ENCODE peak calls at places on chromosome 5, in four cellular contexts. M is A549, R is H1, X is HepG2. Q is an unnamed sample.

GRCh38 chr5:77616920-77617319 is 21.6 kb downstream of the OTP start:
- DNase-seq in X (no peak), R (no peak), M (no peak), Q (no peak)

GRCh38 chr5:10674582-10674981 is 86.5 kb downstream of the DAP start:
- DNase-seq in X (no peak), M (no peak), R (no peak), Q (no peak)

GRCh38 chr5:101806410-101806809 is 489.7 kb downstream of the SLCO4C1 start:
- DNase-seq in X (no peak), R (no peak), M (no peak), Q (no peak)

GRCh38 chr5:133977161-133977787 is 8.8 kb upstream of the C5orf15 start:
- DNase-seq in X (peak; percentile 76), M (no peak), R (no peak), Q (no peak)

GRCh38 chr5:40784027-40784653 is 14.0 kb downstream of the PRKAA1 start:
- DNase-seq in X (peak; percentile 92), M (peak; percentile 56), R (no peak), Q (no peak)

GRCh38 chr5:132204330-132204729 is 23.3 kb downstream of the P4HA2 start:
- DNase-seq in R (no peak), X (no peak), M (no peak), Q (no peak)

GRCh38 chr5:138981131-138981530 is 106.0 kb upstream of the LRRTM2 start:
- DNase-seq in M (no peak), X (no peak), R (peak; percentile 23), Q (no peak)

GRCh38 chr5:133891390-133891789 is 77.0 kb downstream of the C5orf15 start:
- DNase-seq in X (no peak), M (no peak), R (no peak), Q (no peak)

GRCh38 chr5:57940236-57940635 is 457.6 kb upstream of the ACTBL2 start:
- DNase-seq in X (no peak), M (no peak), R (no peak), Q (no peak)

GRCh38 chr5:61330879-61331406 is 1.1 kb upstream of the ZSWIM6 start:
- DNase-seq in X (peak; percentile 31), R (peak; percentile 76), M (peak; percentile 82), Q (peak; percentile 17)

GRCh38 chr5:157915638-157916037 is 56.7 kb upstream of the CLINT1 start:
- DNase-seq in X (peak; percentile 17), M (peak; percentile 31), R (no peak), Q (no peak)

GRCh38 chr5:98588225-98588624 is 185.2 kb upstream of the RGMB start:
- DNase-seq in M (no peak), X (no peak), R (no peak), Q (no peak)

GRCh38 chr5:142613231-142613630 is 72.7 kb downstream of the FGF1 start:
- DNase-seq in X (no peak), R (no peak), M (no peak), Q (no peak)

GRCh38 chr5:38796000-38796738 is 49.6 kb upstream of the OSMR start:
- DNase-seq in X (no peak), M (no peak), R (no peak), Q (no peak)

DNA sequence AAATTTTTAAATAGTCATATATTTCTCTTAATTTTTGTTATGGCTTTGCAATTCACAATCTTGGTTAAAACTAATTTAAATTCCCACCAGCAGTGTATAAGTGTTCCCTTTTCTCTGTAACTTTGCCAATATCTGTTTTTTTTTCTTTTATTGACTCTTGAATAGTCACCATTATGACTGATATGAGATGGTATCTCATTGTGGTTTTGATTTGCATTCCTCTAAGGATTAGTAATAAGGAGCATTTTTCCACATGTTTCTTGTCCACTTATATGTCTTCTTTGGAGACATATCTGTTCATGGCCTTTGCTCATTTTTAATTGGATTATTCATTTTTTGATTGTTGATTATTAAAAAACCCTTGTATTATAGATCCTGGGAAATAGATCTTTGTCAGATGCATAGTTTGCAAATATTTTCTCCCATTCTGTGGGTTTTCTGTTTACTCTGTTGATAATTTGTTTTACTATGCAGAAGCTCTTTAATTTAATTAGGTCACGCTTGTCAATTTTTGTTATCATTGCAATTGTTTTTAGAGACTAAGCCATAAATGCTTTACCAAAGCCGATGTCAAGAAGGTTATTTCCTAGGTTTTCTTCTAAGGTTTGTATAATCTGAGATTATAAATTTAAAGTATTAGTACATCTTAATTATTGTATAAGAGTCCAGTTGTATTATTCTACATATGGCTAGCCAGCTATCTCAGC is 610.9 kb downstream of the CHSY3 start:
- DNase-seq in R (no peak), X (no peak), M (peak; percentile 60), Q (no peak)
- TF ChIP-seq PHF8 in R (no peak), X (no peak), M (no peak), Q (no peak)

GRCh38 chr5:176166427-176166826 is 71.8 kb upstream of the SIMC1 start:
- DNase-seq in X (no peak), R (no peak), M (no peak), Q (no peak)

GRCh38 chr5:176171171-176171760 is 67.0 kb upstream of the SIMC1 start:
- DNase-seq in X (no peak), R (no peak), M (no peak), Q (no peak)

GRCh38 chr5:176170084-176170483 is 68.1 kb upstream of the SIMC1 start:
- DNase-seq in X (no peak), M (no peak), R (no peak), Q (peak; percentile 20)

GRCh38 chr5:176169393-176170063 is 68.7 kb upstream of the SIMC1 start:
- DNase-seq in M (no peak), X (no peak), R (no peak), Q (no peak)

DNA sequence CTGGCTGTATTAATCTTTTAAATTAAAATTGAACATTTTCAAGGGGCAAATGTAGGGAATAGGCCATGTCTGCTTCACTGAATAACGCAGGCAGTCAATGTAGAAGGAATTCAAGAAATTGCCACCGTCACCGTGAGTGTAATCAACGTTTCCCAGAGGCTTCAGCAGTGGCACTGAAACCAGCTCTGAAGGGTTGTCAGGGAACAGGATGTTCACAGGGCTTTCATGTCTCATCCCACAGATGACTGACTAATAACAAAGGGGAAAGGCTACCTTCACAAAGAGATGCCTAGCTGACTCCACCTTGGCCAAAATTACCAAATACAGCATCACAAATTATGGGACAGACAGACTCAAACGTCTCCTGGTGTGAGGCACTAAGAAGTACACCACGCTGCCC is 70.4 kb upstream of the SIMC1 start:
- DNase-seq in X (no peak), M (no peak), R (no peak), Q (no peak)
- TF ChIP-seq PHF8 in X (no peak), M (no peak), R (no peak), Q (no peak)

GRCh38 chr5:124596595-124597388 is 149.6 kb downstream of the ZNF608 start:
- DNase-seq in R (no peak), M (peak; percentile 91), X (peak; percentile 89), Q (peak; percentile 40)
- TF ChIP-seq PHF8 in R (no peak), M (no peak), X (no peak), Q (no peak)

DNA sequence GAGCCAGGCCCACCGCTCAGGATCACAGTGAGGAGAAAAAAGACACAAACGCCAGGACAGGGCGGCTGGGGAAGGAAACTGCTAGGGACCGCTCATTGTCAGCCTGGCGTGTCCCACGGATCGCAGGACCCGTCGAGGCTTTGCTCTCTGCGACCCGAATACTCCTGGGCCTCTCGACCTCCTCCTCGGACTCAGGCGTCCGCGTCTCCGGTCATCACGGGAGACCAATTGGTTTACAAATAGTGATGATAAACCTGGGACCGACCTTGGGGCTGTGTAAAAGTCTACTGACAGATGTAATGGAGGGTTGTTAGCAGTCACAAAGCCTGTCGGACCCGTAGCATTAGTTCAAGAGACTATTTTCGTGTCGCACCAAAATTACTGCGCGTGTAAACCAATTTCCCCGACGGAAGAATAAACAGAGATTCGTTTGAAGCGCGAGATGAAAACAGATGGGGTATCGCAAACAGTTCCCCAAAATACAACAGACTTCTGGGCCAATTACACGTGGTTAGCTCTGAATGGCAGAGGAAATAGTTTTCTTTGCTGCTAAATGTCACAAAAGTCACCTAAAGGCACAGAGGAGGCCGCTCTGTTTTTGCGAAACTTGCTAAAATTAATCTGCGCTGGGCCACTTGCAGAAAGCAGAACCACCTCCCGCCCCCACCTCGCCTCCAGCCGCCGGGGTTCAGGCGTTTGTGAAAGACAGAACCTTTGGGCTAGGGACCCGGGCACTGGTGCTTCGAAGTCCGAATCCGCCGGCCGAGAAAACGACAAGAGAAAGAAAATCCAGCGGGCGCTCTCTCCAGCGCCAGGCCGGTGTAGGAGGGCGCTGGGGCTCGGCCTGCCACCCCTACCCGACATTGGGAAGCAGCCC is 67.6 kb downstream of the FOXD1 start:
- DNase-seq in R (no peak), X (no peak), M (no peak), Q (no peak)
- TF ChIP-seq PHF8 in R (no peak), X (no peak), M (no peak), Q (no peak)

Q was measured in K562.